ENCODE peak calls at places on chromosomes 12 and 14, in eight cellular contexts. H is BE2C; E is Calu3; D is mesothelial cell of epicardium; J is endothelial cell; L is CD8-positive, alpha-beta T cell; Q is cardiac muscle cell; C is lower lobe of right lung. A is an unnamed sample.

GRCh38 chr12:115923851-115924250 is 353.6 kb downstream of the MED13L start:
- DNase-seq in H (no peak), E (no peak), D (no peak), J (no peak), L (no peak), Q (no peak), C (no peak), A (no peak)

GRCh38 chr12:62715086-62715786 is 219.7 kb downstream of the PPM1H start:
- DNase-seq in H (no peak), E (no peak), D (no peak), J (no peak), L (no peak), Q (no peak), C (no peak), A (no peak)

GRCh38 chr14:53710615-53711014 is 246.0 kb downstream of the BMP4 start:
- DNase-seq in H (no peak), E (no peak), D (no peak), J (no peak), L (no peak), Q (no peak), C (no peak), A (no peak)

GRCh38 chr12:48280572-48280971 is 70.1 kb downstream of the ZNF641 start:
- DNase-seq in H (no peak), E (no peak), D (no peak), J (no peak), L (no peak), Q (no peak), C (no peak), A (no peak)

GRCh38 chr12:80413462-80413861 is 30.6 kb upstream of the PTPRQ start:
- DNase-seq in H (no peak), E (peak), D (no peak), J (no peak), L (no peak), Q (no peak), C (no peak), A (no peak)

GRCh38 chr12:53766881-53767280 is 15.1 kb upstream of the CISTR start:
- DNase-seq in H (no peak), E (no peak), D (no peak), J (no peak), L (no peak), Q (no peak), C (no peak), A (no peak)

GRCh38 chr14:68627868-68628604 is 164.8 kb downstream of the ZFP36L1 start:
- DNase-seq in H (no peak), E (peak), D (peak), J (peak), L (peak), Q (no peak), C (peak), A (peak)

GRCh38 chr12:65925626-65926025 is 101.3 kb downstream of the HMGA2 start:
- DNase-seq in H (no peak), E (no peak), D (no peak), J (no peak), L (no peak), Q (no peak), C (no peak), A (no peak)

GRCh38 chr12:43112101-43112661 is 439.8 kb downstream of the ADAMTS20 start:
- DNase-seq in H (peak), E (no peak), D (no peak), J (no peak), L (no peak), Q (peak), C (no peak), A (no peak)

GRCh38 chr12:127146991-127147718 is 1119.8 kb upstream of the TMEM132C start:
- DNase-seq in H (no peak), E (no peak), D (no peak), J (no peak), L (no peak), Q (no peak), C (no peak), A (no peak)

GRCh38 chr12:74644681-74645080 is 107.0 kb downstream of the ATXN7L3B start:
- DNase-seq in H (no peak), E (no peak), D (no peak), J (no peak), L (no peak), Q (no peak), C (no peak), A (no peak)

GRCh38 chr12:49982246-49983229 is 9.8 kb downstream of the AQP6 start:
- DNase-seq in H (no peak), E (no peak), D (no peak), J (no peak), L (no peak), Q (no peak), C (no peak), A (no peak)

GRCh38 chr14:38948576-38948975 is 154.5 kb downstream of the SEC23A start:
- DNase-seq in H (no peak), E (peak), D (no peak), J (no peak), L (no peak), Q (no peak), C (no peak), A (no peak)

GRCh38 chr12:63151898-63152700 is 1.1 kb upstream of the AVPR1A start:
- DNase-seq in H (peak), E (peak), D (peak), J (peak), L (no peak), Q (peak), C (no peak), A (peak)

GRCh38 chr12:103656291-103656690 is 69.2 kb downstream of the STAB2 start:
- DNase-seq in H (no peak), E (no peak), D (no peak), J (no peak), L (no peak), Q (no peak), C (no peak), A (no peak)

GRCh38 chr14:50999726-51000125 is 55.4 kb upstream of the PYGL start:
- DNase-seq in H (no peak), E (no peak), D (no peak), J (no peak), L (no peak), Q (no peak), C (no peak), A (no peak)

GRCh38 chr14:87305345-87305744 is 687.6 kb downstream of the GALC start:
- DNase-seq in H (no peak), E (no peak), D (no peak), J (no peak), L (no peak), Q (no peak), C (no peak), A (no peak)

GRCh38 chr12:120043421-120043820 is 54.4 kb downstream of the BICDL1 start:
- DNase-seq in H (no peak), E (no peak), D (no peak), J (no peak), L (no peak), Q (no peak), C (no peak), A (no peak)

GRCh38 chr12:107847830-107848229 is 73.3 kb downstream of the ASCL4 start:
- DNase-seq in H (no peak), E (no peak), D (no peak), J (peak), L (no peak), Q (no peak), C (no peak), A (no peak)

GRCh38 chr12:13041224-13041623 is 3.0 kb upstream of the FAM234B start:
- DNase-seq in H (no peak), E (no peak), D (no peak), J (no peak), L (no peak), Q (no peak), C (no peak), A (no peak)

GRCh38 chr14:82482345-82482744 is 948.7 kb upstream of the SEL1L start:
- DNase-seq in H (no peak), E (no peak), D (no peak), J (no peak), L (no peak), Q (no peak), C (no peak), A (no peak)

GRCh38 chr12:47954058-47954457 is 9.3 kb upstream of the TMEM106C start:
- DNase-seq in H (no peak), E (no peak), D (no peak), J (no peak), L (no peak), Q (no peak), C (no peak), A (peak)

GRCh38 chr12:52539024-52539820 is 13.7 kb downstream of the KRT71 start:
- DNase-seq in H (no peak), E (no peak), D (no peak), J (no peak), L (no peak), Q (no peak), C (no peak), A (peak)

GRCh38 chr12:106106892-106107291 is 31.9 kb downstream of the NUAK1 start:
- DNase-seq in H (no peak), E (peak), D (no peak), J (peak), L (no peak), Q (no peak), C (no peak), A (no peak)

GRCh38 chr12:106108187-106108816 is 30.5 kb downstream of the NUAK1 start:
- DNase-seq in H (no peak), E (no peak), D (no peak), J (no peak), L (no peak), Q (no peak), C (no peak), A (peak)

GRCh38 chr12:106110626-106111300 is 28.0 kb downstream of the NUAK1 start:
- DNase-seq in H (no peak), E (no peak), D (no peak), J (no peak), L (no peak), Q (no peak), C (no peak), A (no peak)

GRCh38 chr12:106107566-106107965 is 31.2 kb downstream of the NUAK1 start:
- DNase-seq in H (no peak), E (no peak), D (no peak), J (no peak), L (no peak), Q (no peak), C (no peak), A (no peak)

DNA sequence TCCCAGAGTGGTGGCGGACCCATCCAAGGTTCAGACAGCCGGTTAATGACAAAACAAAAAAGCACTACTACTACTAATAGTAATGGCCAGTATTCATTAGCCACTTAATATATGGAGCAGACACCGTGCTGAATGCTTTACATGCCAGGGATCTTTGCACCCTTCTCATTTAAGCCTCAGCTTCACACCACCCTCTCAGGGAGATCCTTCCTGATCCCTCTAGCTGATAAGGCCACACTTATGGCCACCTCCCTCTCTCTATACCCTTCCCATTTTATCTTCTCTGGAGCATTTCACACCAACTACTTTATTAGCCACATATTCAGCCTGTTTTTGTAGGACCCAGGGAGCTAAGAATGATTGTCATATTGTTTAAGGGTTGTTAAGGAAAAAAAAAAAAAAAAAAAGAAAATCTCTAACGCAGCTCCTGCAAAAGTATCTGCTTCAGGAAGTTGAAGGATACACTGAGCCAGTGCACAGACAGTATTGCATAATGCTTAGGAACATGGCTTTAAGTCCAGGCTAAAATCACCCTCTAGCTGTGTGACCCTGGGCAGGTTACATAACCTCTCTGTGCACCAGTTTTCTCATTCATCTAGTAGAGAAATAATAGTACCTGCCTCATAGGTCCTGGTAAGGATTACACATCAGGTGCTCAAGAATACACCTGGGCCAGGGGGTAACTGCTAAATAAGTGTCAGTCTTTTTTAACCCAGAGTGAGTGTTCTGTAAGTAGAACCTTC is 29.4 kb downstream of the NUAK1 start:
- DNase-seq in H (no peak), E (no peak), D (no peak), J (no peak), L (no peak), Q (no peak), C (no peak), A (no peak)
- TF ChIP-seq CTCF in H (no peak), E (no peak), D (no peak), J (no peak), L (no peak), Q (no peak), C (no peak), A (no peak)

GRCh38 chr14:76056128-76056527 is 70.6 kb downstream of the IFT43 start:
- DNase-seq in H (no peak), E (peak), D (no peak), J (no peak), L (no peak), Q (no peak), C (no peak), A (no peak)
- TF ChIP-seq CTCF in H (peak), E (no peak), D (no peak), J (peak), L (no peak), Q (peak), C (peak), A (no peak)

GRCh38 chr12:20482680-20483079 is 114.3 kb downstream of the PDE3A start:
- DNase-seq in H (no peak), E (no peak), D (no peak), J (no peak), L (no peak), Q (no peak), C (no peak), A (no peak)

GRCh38 chr12:20489645-20490044 is 121.3 kb downstream of the PDE3A start:
- DNase-seq in H (no peak), E (no peak), D (no peak), J (no peak), L (no peak), Q (no peak), C (no peak), A (no peak)

GRCh38 chr12:20487519-20487918 is 119.2 kb downstream of the PDE3A start:
- DNase-seq in H (no peak), E (no peak), D (no peak), J (no peak), L (no peak), Q (no peak), C (no peak), A (no peak)

GRCh38 chr12:20483776-20484175 is 115.4 kb downstream of the PDE3A start:
- DNase-seq in H (no peak), E (no peak), D (no peak), J (no peak), L (no peak), Q (no peak), C (no peak), A (no peak)

DNA sequence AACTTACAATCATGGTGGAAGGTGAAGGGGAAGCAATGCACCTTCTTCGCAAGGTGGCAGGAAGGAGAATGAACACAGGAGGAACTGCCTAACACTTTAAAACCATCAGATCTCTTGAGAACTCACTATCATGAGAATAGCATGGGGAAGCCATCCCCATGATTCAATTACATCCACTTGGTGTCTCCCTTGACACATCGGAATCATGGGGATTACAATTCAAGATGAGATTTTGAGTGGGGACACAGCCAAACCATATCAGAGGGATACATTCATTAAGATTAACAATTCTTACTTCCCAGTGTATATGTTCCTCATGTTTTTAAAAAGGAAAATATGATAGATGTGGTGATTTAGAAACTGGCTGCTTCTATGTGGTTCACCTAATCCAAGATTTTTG is 117.9 kb downstream of the PDE3A start:
- DNase-seq in H (no peak), E (no peak), D (no peak), J (no peak), L (no peak), Q (no peak), C (no peak), A (no peak)
- TF ChIP-seq CTCF in H (peak), E (no peak), D (no peak), J (no peak), L (no peak), Q (no peak), C (no peak), A (no peak)

GRCh38 chr14:70773182-70773862 is 36.0 kb downstream of the MAP3K9 start:
- DNase-seq in H (no peak), E (no peak), D (no peak), J (no peak), L (no peak), Q (no peak), C (no peak), A (no peak)
- TF ChIP-seq CTCF in H (no peak), E (no peak), D (no peak), J (no peak), L (no peak), Q (no peak), C (no peak), A (no peak)

DNA sequence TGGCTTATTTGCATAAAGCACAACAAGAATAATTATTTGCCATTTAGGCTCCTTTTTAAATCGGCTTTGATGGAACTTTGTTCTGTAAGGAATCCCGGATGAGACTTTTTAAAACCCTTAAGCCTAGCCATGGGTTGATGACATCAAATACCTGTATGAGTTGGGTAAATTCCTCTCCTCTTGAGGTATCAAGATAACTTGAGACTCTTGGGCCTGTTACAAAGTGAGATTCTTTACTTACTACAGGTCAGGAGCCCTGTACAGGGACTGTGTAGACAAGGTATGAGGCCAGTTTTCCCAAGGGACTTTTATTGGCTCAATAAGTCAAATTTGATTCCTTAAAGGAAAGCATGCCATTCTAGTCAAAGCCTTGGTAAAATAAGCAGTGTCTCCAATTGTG is 68.8 kb downstream of the HSD17B6 start:
- DNase-seq in H (no peak), E (no peak), D (no peak), J (no peak), L (no peak), Q (no peak), C (no peak), A (no peak)
- TF ChIP-seq CTCF in H (no peak), E (no peak), D (no peak), J (no peak), L (no peak), Q (no peak), C (no peak), A (no peak)

GRCh38 chr12:14774944-14775651 is 28.2 kb downstream of the WBP11 start:
- DNase-seq in H (peak), E (peak), D (no peak), J (peak), L (peak), Q (peak), C (peak), A (peak)

GRCh38 chr12:14777271-14777670 is 26.0 kb downstream of the WBP11 start:
- DNase-seq in H (peak), E (peak), D (no peak), J (no peak), L (no peak), Q (no peak), C (no peak), A (peak)

GRCh38 chr12:14774074-14774943 is 29.0 kb downstream of the WBP11 start:
- DNase-seq in H (peak), E (peak), D (peak), J (peak), L (peak), Q (peak), C (peak), A (peak)

GRCh38 chr12:14775652-14776020 is 27.6 kb downstream of the WBP11 start:
- DNase-seq in H (no peak), E (no peak), D (no peak), J (no peak), L (no peak), Q (no peak), C (no peak), A (no peak)

DNA sequence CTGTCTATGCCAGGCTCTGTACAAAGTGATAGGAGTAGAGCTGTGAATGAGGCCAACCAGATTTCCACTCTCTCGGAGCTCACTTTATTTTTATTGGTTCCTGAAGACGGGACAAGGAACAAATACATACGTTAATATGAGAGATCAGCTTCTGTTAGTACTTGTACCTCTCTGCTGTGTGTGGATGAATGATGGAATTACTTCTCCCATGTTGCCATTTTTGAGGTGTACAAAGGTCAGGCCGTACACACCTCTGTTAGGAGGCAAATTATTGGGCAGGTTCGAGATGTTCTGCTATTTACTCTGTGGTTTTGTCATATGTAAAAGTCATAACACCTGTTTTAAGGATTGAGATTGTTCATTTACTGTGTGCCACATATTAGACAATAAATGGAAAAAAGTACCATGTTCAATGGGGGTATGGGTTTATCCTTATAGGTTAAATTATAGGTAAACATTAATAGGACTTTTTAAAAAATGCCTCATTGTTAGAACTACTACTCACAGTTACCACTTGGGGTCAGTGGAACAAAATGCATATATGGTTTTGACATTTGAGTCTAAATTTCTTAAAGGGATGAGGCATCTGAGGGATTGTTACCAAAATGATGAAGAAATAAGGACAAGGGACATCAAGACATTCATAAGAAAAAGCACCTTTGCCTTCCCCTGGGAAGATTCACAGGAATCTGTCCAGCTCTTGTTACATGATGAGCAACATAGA is 26.9 kb downstream of the WBP11 start:
- DNase-seq in H (no peak), E (no peak), D (no peak), J (no peak), L (no peak), Q (no peak), C (no peak), A (no peak)
- TF ChIP-seq CTCF in H (peak), E (no peak), D (peak), J (peak), L (peak), Q (peak), C (no peak), A (no peak)

DNA sequence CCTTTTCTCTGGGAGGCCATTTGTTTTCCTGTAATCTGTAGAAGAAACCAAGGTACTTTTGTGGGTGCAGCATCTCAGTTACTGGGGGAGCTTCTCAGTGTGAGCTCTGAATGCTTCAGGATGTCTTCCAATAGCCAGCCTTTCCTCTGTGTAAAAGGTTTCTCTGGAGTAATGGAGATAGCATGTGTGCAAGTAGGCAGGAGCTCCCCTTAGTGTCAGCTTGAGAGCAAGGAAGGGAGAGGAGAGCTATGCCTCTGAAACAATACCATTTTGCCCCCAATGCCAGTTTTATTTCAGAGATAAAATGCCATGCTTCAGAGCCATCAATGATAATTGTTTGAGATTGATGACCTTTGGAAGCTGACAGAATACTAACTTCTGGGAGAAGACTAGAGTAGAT is 125.5 kb downstream of the CRADD start:
- DNase-seq in H (no peak), E (no peak), D (no peak), J (no peak), L (no peak), Q (peak), C (no peak), A (no peak)
- TF ChIP-seq CTCF in H (peak), E (no peak), D (no peak), J (no peak), L (no peak), Q (peak), C (peak), A (no peak)

GRCh38 chr12:57276935-57277563 is 26.1 kb upstream of the STAC3 start:
- DNase-seq in H (peak), E (peak), D (no peak), J (peak), L (peak), Q (peak), C (no peak), A (no peak)
- TF ChIP-seq CTCF in H (peak), E (peak), D (no peak), J (peak), L (no peak), Q (peak), C (no peak), A (no peak)

A was measured in mucosa of descending colon.